ENCODE peak calls at places on chromosomes 7 and 10, in ten cellular contexts. One of them, this sample, is unnamed.

GRCh38 chr10:99619090-99619800 is 994 bp downstream of the SLC25A28 start:
- DNase-seq in H9: no peak
- DNase-seq in brain microvascular endothelial cell: no peak
- DNase-seq in NCI-H2107: no peak
- DNase-seq in endothelial cell: no peak
- DNase-seq in uterus: no peak
- DNase-seq in NCI-H1048: no peak
- DNase-seq in AG10803: peak; percentile 31
- DNase-seq in CD4-positive, alpha-beta T cell: no peak
- DNase-seq in IMR-90: peak; percentile 25
- DNase-seq in this sample: no peak

GRCh38 chr10:91909178-91909677 is at the start of gene FGFBP3:
- DNase-seq in CD4-positive, alpha-beta T cell: no peak
- DNase-seq in H9: peak; percentile 71
- DNase-seq in endothelial cell: peak; percentile 17
- DNase-seq in uterus: peak; percentile 31
- DNase-seq in IMR-90: peak; percentile 45
- DNase-seq in brain microvascular endothelial cell: peak; percentile 28
- DNase-seq in AG10803: peak; percentile 26
- DNase-seq in NCI-H2107: no peak
- DNase-seq in NCI-H1048: peak; percentile 31
- DNase-seq in this sample: no peak

GRCh38 chr7:19491821-19492452 is 216.9 kb downstream of the POLR1F start:
- DNase-seq in NCI-H2107: no peak
- DNase-seq in brain microvascular endothelial cell: peak; percentile 40
- DNase-seq in NCI-H1048: no peak
- DNase-seq in AG10803: peak; percentile 54
- DNase-seq in uterus: no peak
- DNase-seq in CD4-positive, alpha-beta T cell: no peak
- DNase-seq in endothelial cell: no peak
- DNase-seq in H9: no peak
- DNase-seq in IMR-90: peak; percentile 66
- DNase-seq in this sample: peak; percentile 4

GRCh38 chr10:68826764-68827591 is at the start of gene STOX1:
- DNase-seq in H9: peak; percentile 78
- DNase-seq in CD4-positive, alpha-beta T cell: peak; percentile 30
- DNase-seq in endothelial cell: peak; percentile 62
- DNase-seq in brain microvascular endothelial cell: peak; percentile 13
- DNase-seq in uterus: peak; percentile 36
- DNase-seq in AG10803: peak; percentile 27
- DNase-seq in IMR-90: peak; percentile 51
- DNase-seq in NCI-H1048: peak; percentile 37
- DNase-seq in NCI-H2107: peak; percentile 21
- DNase-seq in this sample: peak; percentile 56

GRCh38 chr10:11191673-11192072 is 174.0 kb downstream of the CELF2 start:
- DNase-seq in endothelial cell: no peak
- DNase-seq in brain microvascular endothelial cell: no peak
- DNase-seq in NCI-H1048: no peak
- DNase-seq in uterus: no peak
- DNase-seq in H9: no peak
- DNase-seq in CD4-positive, alpha-beta T cell: no peak
- DNase-seq in AG10803: no peak
- DNase-seq in NCI-H2107: no peak
- DNase-seq in IMR-90: no peak
- DNase-seq in this sample: no peak

GRCh38 chr10:48598243-48598935 is 6.5 kb downstream of the ARHGAP22 start:
- DNase-seq in NCI-H2107: peak; percentile 30
- DNase-seq in IMR-90: no peak
- DNase-seq in endothelial cell: no peak
- DNase-seq in AG10803: no peak
- DNase-seq in uterus: no peak
- DNase-seq in CD4-positive, alpha-beta T cell: no peak
- DNase-seq in NCI-H1048: no peak
- DNase-seq in brain microvascular endothelial cell: no peak
- DNase-seq in H9: no peak
- DNase-seq in this sample: no peak

GRCh38 chr10:124744688-124745055 is 494 bp upstream of the FAM53B start:
- DNase-seq in H9: no peak
- DNase-seq in NCI-H2107: no peak
- DNase-seq in AG10803: peak; percentile 78
- DNase-seq in CD4-positive, alpha-beta T cell: no peak
- DNase-seq in brain microvascular endothelial cell: peak; percentile 56
- DNase-seq in NCI-H1048: no peak
- DNase-seq in endothelial cell: no peak
- DNase-seq in IMR-90: peak; percentile 71
- DNase-seq in uterus: no peak
- DNase-seq in this sample: peak; percentile 73

GRCh38 chr7:33842141-33842540 is 63.2 kb upstream of the BMPER start:
- DNase-seq in endothelial cell: no peak
- DNase-seq in H9: no peak
- DNase-seq in IMR-90: no peak
- DNase-seq in NCI-H1048: no peak
- DNase-seq in NCI-H2107: no peak
- DNase-seq in CD4-positive, alpha-beta T cell: no peak
- DNase-seq in brain microvascular endothelial cell: no peak
- DNase-seq in uterus: no peak
- DNase-seq in AG10803: no peak
- DNase-seq in this sample: no peak

GRCh38 chr7:99083068-99083651 is 60.7 kb downstream of the SMURF1 start:
- DNase-seq in H9: no peak
- DNase-seq in brain microvascular endothelial cell: no peak
- DNase-seq in CD4-positive, alpha-beta T cell: no peak
- DNase-seq in NCI-H2107: no peak
- DNase-seq in NCI-H1048: no peak
- DNase-seq in AG10803: peak; percentile 48
- DNase-seq in uterus: no peak
- DNase-seq in IMR-90: peak; percentile 26
- DNase-seq in endothelial cell: no peak
- DNase-seq in this sample: no peak

GRCh38 chr7:84364708-84365107 is 170.1 kb upstream of the SEMA3A start:
- DNase-seq in H9: no peak
- DNase-seq in CD4-positive, alpha-beta T cell: no peak
- DNase-seq in IMR-90: peak; percentile 57
- DNase-seq in AG10803: peak; percentile 58
- DNase-seq in brain microvascular endothelial cell: no peak
- DNase-seq in NCI-H1048: no peak
- DNase-seq in endothelial cell: no peak
- DNase-seq in uterus: no peak
- DNase-seq in NCI-H2107: no peak
- DNase-seq in this sample: no peak

GRCh38 chr7:92133737-92134270 is 473 bp downstream of the CYP51A1 start:
- DNase-seq in uterus: peak; percentile 72
- DNase-seq in AG10803: peak; percentile 38
- DNase-seq in endothelial cell: peak; percentile 88
- DNase-seq in NCI-H2107: no peak
- DNase-seq in IMR-90: peak; percentile 61
- DNase-seq in brain microvascular endothelial cell: peak; percentile 51
- DNase-seq in H9: peak; percentile 86
- DNase-seq in NCI-H1048: no peak
- DNase-seq in CD4-positive, alpha-beta T cell: peak; percentile 37
- DNase-seq in this sample: peak; percentile 53

GRCh38 chr10:21953585-21954057 is 49.9 kb downstream of the DNAJC1 start:
- DNase-seq in AG10803: peak; percentile 58
- DNase-seq in IMR-90: peak; percentile 61
- DNase-seq in endothelial cell: no peak
- DNase-seq in NCI-H1048: peak; percentile 13
- DNase-seq in uterus: no peak
- DNase-seq in NCI-H2107: no peak
- DNase-seq in H9: no peak
- DNase-seq in brain microvascular endothelial cell: no peak
- DNase-seq in CD4-positive, alpha-beta T cell: no peak
- DNase-seq in this sample: peak; percentile 35

GRCh38 chr7:86968618-86969017 is 90.8 kb downstream of the ELAPOR2 start:
- DNase-seq in IMR-90: no peak
- DNase-seq in CD4-positive, alpha-beta T cell: no peak
- DNase-seq in AG10803: no peak
- DNase-seq in uterus: no peak
- DNase-seq in brain microvascular endothelial cell: no peak
- DNase-seq in NCI-H2107: no peak
- DNase-seq in H9: no peak
- DNase-seq in endothelial cell: no peak
- DNase-seq in NCI-H1048: no peak
- DNase-seq in this sample: no peak

GRCh38 chr10:49053053-49053997 is 62.0 kb downstream of the VSTM4 start:
- DNase-seq in uterus: no peak
- DNase-seq in IMR-90: no peak
- DNase-seq in NCI-H2107: no peak
- DNase-seq in endothelial cell: no peak
- DNase-seq in NCI-H1048: no peak
- DNase-seq in H9: no peak
- DNase-seq in CD4-positive, alpha-beta T cell: no peak
- DNase-seq in brain microvascular endothelial cell: no peak
- DNase-seq in AG10803: no peak
- DNase-seq in this sample: no peak

GRCh38 chr10:6018422-6018821 is 41.1 kb upstream of the IL15RA start:
- DNase-seq in NCI-H1048: no peak
- DNase-seq in uterus: peak; percentile 57
- DNase-seq in H9: no peak
- DNase-seq in endothelial cell: no peak
- DNase-seq in NCI-H2107: no peak
- DNase-seq in AG10803: no peak
- DNase-seq in brain microvascular endothelial cell: no peak
- DNase-seq in CD4-positive, alpha-beta T cell: no peak
- DNase-seq in IMR-90: no peak
- DNase-seq in this sample: no peak

GRCh38 chr10:72334832-72335393 is 19.8 kb downstream of the DNAJB12 start:
- DNase-seq in CD4-positive, alpha-beta T cell: peak; percentile 73
- DNase-seq in NCI-H2107: no peak
- DNase-seq in brain microvascular endothelial cell: peak; percentile 96
- DNase-seq in H9: peak; percentile 70
- DNase-seq in AG10803: peak; percentile 31
- DNase-seq in uterus: peak; percentile 92
- DNase-seq in NCI-H1048: no peak
- DNase-seq in endothelial cell: no peak
- DNase-seq in IMR-90: peak; percentile 79
- DNase-seq in this sample: peak; percentile 73

GRCh38 chr7:112370436-112370835 is 79.8 kb upstream of the IFRD1 start:
- DNase-seq in uterus: no peak
- DNase-seq in CD4-positive, alpha-beta T cell: no peak
- DNase-seq in H9: no peak
- DNase-seq in brain microvascular endothelial cell: no peak
- DNase-seq in AG10803: no peak
- DNase-seq in NCI-H1048: no peak
- DNase-seq in endothelial cell: no peak
- DNase-seq in IMR-90: no peak
- DNase-seq in NCI-H2107: no peak
- DNase-seq in this sample: no peak

GRCh38 chr7:39461263-39461662 is 104.9 kb upstream of the YAE1 start:
- DNase-seq in brain microvascular endothelial cell: no peak
- DNase-seq in CD4-positive, alpha-beta T cell: no peak
- DNase-seq in NCI-H2107: no peak
- DNase-seq in H9: no peak
- DNase-seq in NCI-H1048: no peak
- DNase-seq in endothelial cell: no peak
- DNase-seq in uterus: no peak
- DNase-seq in AG10803: no peak
- DNase-seq in IMR-90: no peak
- DNase-seq in this sample: no peak

GRCh38 chr7:149027560-149028345 is 552 bp downstream of the PDIA4 start:
- DNase-seq in endothelial cell: no peak
- DNase-seq in CD4-positive, alpha-beta T cell: no peak
- DNase-seq in NCI-H2107: no peak
- DNase-seq in IMR-90: peak; percentile 41
- DNase-seq in H9: no peak
- DNase-seq in brain microvascular endothelial cell: no peak
- DNase-seq in AG10803: peak; percentile 29
- DNase-seq in NCI-H1048: no peak
- DNase-seq in uterus: no peak
- DNase-seq in this sample: peak; percentile 37

GRCh38 chr7:87735360-87735759 is 107.2 kb downstream of the RUNDC3B start:
- DNase-seq in AG10803: no peak
- DNase-seq in NCI-H2107: no peak
- DNase-seq in endothelial cell: no peak
- DNase-seq in CD4-positive, alpha-beta T cell: no peak
- DNase-seq in NCI-H1048: no peak
- DNase-seq in H9: no peak
- DNase-seq in IMR-90: no peak
- DNase-seq in uterus: no peak
- DNase-seq in brain microvascular endothelial cell: peak; percentile 1
- DNase-seq in this sample: no peak

GRCh38 chr10:59206204-59206720 is 29.8 kb downstream of the PHYHIPL start:
- DNase-seq in NCI-H2107: no peak
- DNase-seq in AG10803: no peak
- DNase-seq in H9: no peak
- DNase-seq in CD4-positive, alpha-beta T cell: no peak
- DNase-seq in brain microvascular endothelial cell: no peak
- DNase-seq in IMR-90: no peak
- DNase-seq in endothelial cell: no peak
- DNase-seq in uterus: no peak
- DNase-seq in NCI-H1048: no peak
- DNase-seq in this sample: no peak

GRCh38 chr7:129434846-129435318 is 650 bp downstream of the STRIP2 start:
- DNase-seq in NCI-H2107: no peak
- DNase-seq in AG10803: no peak
- DNase-seq in H9: peak; percentile 39
- DNase-seq in CD4-positive, alpha-beta T cell: no peak
- DNase-seq in uterus: no peak
- DNase-seq in endothelial cell: peak; percentile 43
- DNase-seq in brain microvascular endothelial cell: peak; percentile 2
- DNase-seq in IMR-90: peak; percentile 14
- DNase-seq in NCI-H1048: no peak
- DNase-seq in this sample: peak; percentile 32

GRCh38 chr10:93745411-93746065 is 12.2 kb upstream of the LGI1 start:
- DNase-seq in NCI-H1048: no peak
- DNase-seq in H9: peak; percentile 78
- DNase-seq in NCI-H2107: no peak
- DNase-seq in uterus: no peak
- DNase-seq in endothelial cell: peak; percentile 60
- DNase-seq in brain microvascular endothelial cell: no peak
- DNase-seq in IMR-90: no peak
- DNase-seq in AG10803: peak; percentile 20
- DNase-seq in CD4-positive, alpha-beta T cell: no peak
- DNase-seq in this sample: no peak

GRCh38 chr7:69864822-69865221 is 266.5 kb downstream of the AUTS2 start:
- DNase-seq in AG10803: no peak
- DNase-seq in CD4-positive, alpha-beta T cell: no peak
- DNase-seq in NCI-H1048: no peak
- DNase-seq in uterus: no peak
- DNase-seq in endothelial cell: no peak
- DNase-seq in brain microvascular endothelial cell: no peak
- DNase-seq in IMR-90: no peak
- DNase-seq in NCI-H2107: no peak
- DNase-seq in H9: no peak
- DNase-seq in this sample: no peak

GRCh38 chr7:12653127-12653917 is 34.1 kb upstream of the ARL4A start:
- DNase-seq in NCI-H2107: no peak
- DNase-seq in uterus: no peak
- DNase-seq in NCI-H1048: no peak
- DNase-seq in endothelial cell: no peak
- DNase-seq in IMR-90: peak; percentile 34
- DNase-seq in CD4-positive, alpha-beta T cell: no peak
- DNase-seq in H9: no peak
- DNase-seq in AG10803: no peak
- DNase-seq in brain microvascular endothelial cell: no peak
- DNase-seq in this sample: no peak

GRCh38 chr7:134907000-134907399 is 79.3 kb upstream of the AGBL3 start:
- DNase-seq in IMR-90: no peak
- DNase-seq in uterus: no peak
- DNase-seq in NCI-H1048: no peak
- DNase-seq in AG10803: no peak
- DNase-seq in CD4-positive, alpha-beta T cell: no peak
- DNase-seq in H9: no peak
- DNase-seq in endothelial cell: no peak
- DNase-seq in brain microvascular endothelial cell: no peak
- DNase-seq in NCI-H2107: no peak
- DNase-seq in this sample: no peak

GRCh38 chr7:87471430-87471829 is 4.0 kb downstream of the ABCB4 start:
- DNase-seq in endothelial cell: no peak
- DNase-seq in IMR-90: no peak
- DNase-seq in NCI-H1048: no peak
- DNase-seq in AG10803: no peak
- DNase-seq in NCI-H2107: no peak
- DNase-seq in uterus: no peak
- DNase-seq in H9: no peak
- DNase-seq in brain microvascular endothelial cell: no peak
- DNase-seq in CD4-positive, alpha-beta T cell: no peak
- DNase-seq in this sample: no peak

GRCh38 chr7:98254951-98255610 is 3.0 kb upstream of the TECPR1 start:
- DNase-seq in H9: no peak
- DNase-seq in CD4-positive, alpha-beta T cell: no peak
- DNase-seq in endothelial cell: no peak
- DNase-seq in brain microvascular endothelial cell: no peak
- DNase-seq in uterus: no peak
- DNase-seq in NCI-H2107: no peak
- DNase-seq in AG10803: no peak
- DNase-seq in NCI-H1048: no peak
- DNase-seq in IMR-90: no peak
- DNase-seq in this sample: no peak